ENCODE peak calls at places on chromosomes 1 and 21, in four cellular contexts. C is HepG2, O is GM12878, R is K562. W is an unnamed sample.

GRCh38 chr1:68103006-68103545 is 52.6 kb upstream of the DIRAS3 start:
- DNase-seq in C (no peak), O (no peak), R (no peak), W (no peak)

GRCh38 chr1:1371741-1372711 is 3.0 kb downstream of the AURKAIP1 start:
- DNase-seq in C (peak; percentile 47), O (no peak), R (peak; percentile 81), W (peak; percentile 78)

GRCh38 chr1:221439008-221439733 is 302.7 kb downstream of the DUSP10 start:
- DNase-seq in C (no peak), O (peak; percentile 52), R (no peak), W (no peak)

GRCh38 chr1:228434674-228435073 is 18.0 kb upstream of the TRIM17 start:
- DNase-seq in C (no peak), O (no peak), R (no peak), W (no peak)

GRCh38 chr1:80841261-80841660 is 959.5 kb upstream of the ADGRL2 start:
- DNase-seq in C (no peak), O (no peak), R (no peak), W (no peak)

GRCh38 chr1:166840309-166841302 is 1.3 kb downstream of the POGK start:
- DNase-seq in C (no peak), O (no peak), R (peak; percentile 70), W (no peak)

GRCh38 chr1:59526240-59526639 is 229.3 kb downstream of the FGGY start:
- DNase-seq in C (no peak), O (no peak), R (no peak), W (no peak)

GRCh38 chr1:6506210-6507036 is 15.0 kb upstream of the PLEKHG5 start:
- DNase-seq in C (no peak), O (no peak), R (no peak), W (no peak)

GRCh38 chr1:175203570-175203969 is 11.0 kb upstream of the KIAA0040 start:
- DNase-seq in C (no peak), O (no peak), R (no peak), W (no peak)

GRCh38 chr1:8666394-8667167 is 150.9 kb downstream of the RERE start:
- DNase-seq in C (no peak), O (no peak), R (no peak), W (no peak)

GRCh38 chr1:14970115-14970798 is 183.3 kb upstream of the TMEM51 start:
- DNase-seq in C (peak; percentile 72), O (no peak), R (peak; percentile 93), W (peak; percentile 70)

GRCh38 chr1:203278885-203279406 is 26.4 kb upstream of the BTG2 start:
- DNase-seq in C (no peak), O (no peak), R (no peak), W (no peak)

GRCh38 chr1:244340396-244340795 is 111.3 kb downstream of the ADSS2 start:
- DNase-seq in C (no peak), O (no peak), R (no peak), W (no peak)

GRCh38 chr1:77253211-77253610 is 28.6 kb upstream of the AK5 start:
- DNase-seq in C (no peak), O (no peak), R (no peak), W (no peak)

GRCh38 chr1:178718520-178718919 is 6.5 kb upstream of the RALGPS2 start:
- DNase-seq in C (no peak), O (no peak), R (no peak), W (no peak)

GRCh38 chr1:24390924-24391782 is 22.4 kb downstream of the STPG1 start:
- DNase-seq in C (peak; percentile 60), O (no peak), R (peak; percentile 82), W (peak; percentile 80)

GRCh38 chr1:238898856-238899255 is 487.5 kb upstream of the CHRM3 start:
- DNase-seq in C (no peak), O (no peak), R (no peak), W (no peak)

GRCh38 chr1:187627516-187627915 is 798.8 kb downstream of the PLA2G4A start:
- DNase-seq in C (no peak), O (no peak), R (no peak), W (no peak)

GRCh38 chr1:221696045-221696444 is 45.8 kb downstream of the DUSP10 start:
- DNase-seq in C (no peak), O (no peak), R (no peak), W (no peak)

GRCh38 chr1:61318319-61319125 is 236.2 kb downstream of the NFIA start:
- DNase-seq in C (no peak), O (peak; percentile 71), R (no peak), W (peak; percentile 68)

GRCh38 chr1:116474921-116475849 is 95.6 kb downstream of the CD58 start:
- DNase-seq in C (peak; percentile 98), O (no peak), R (no peak), W (no peak)

GRCh38 chr1:225897595-225898514 is 8.9 kb upstream of the LEFTY1 start:
- DNase-seq in C (peak; percentile 19), O (no peak), R (no peak), W (no peak)

GRCh38 chr1:101241485-101242225 is 4.8 kb downstream of the S1PR1 start:
- DNase-seq in C (no peak), O (no peak), R (no peak), W (no peak)

GRCh38 chr1:163315773-163316374 is 5.9 kb upstream of the NUF2 start:
- DNase-seq in C (peak; percentile 31), O (no peak), R (no peak), W (peak; percentile 12)

GRCh38 chr1:1122981-1123480 is 7.1 kb upstream of the C1orf159 start:
- DNase-seq in C (peak; percentile 74), O (no peak), R (no peak), W (no peak)

GRCh38 chr21:39220150-39220549 is 36.9 kb upstream of the PSMG1 start:
- DNase-seq in C (no peak), O (no peak), R (no peak), W (no peak)

GRCh38 chr21:43211085-43212071 is 42.6 kb downstream of the CRYAA start:
- DNase-seq in C (peak; percentile 90), O (no peak), R (no peak), W (no peak)

DNA sequence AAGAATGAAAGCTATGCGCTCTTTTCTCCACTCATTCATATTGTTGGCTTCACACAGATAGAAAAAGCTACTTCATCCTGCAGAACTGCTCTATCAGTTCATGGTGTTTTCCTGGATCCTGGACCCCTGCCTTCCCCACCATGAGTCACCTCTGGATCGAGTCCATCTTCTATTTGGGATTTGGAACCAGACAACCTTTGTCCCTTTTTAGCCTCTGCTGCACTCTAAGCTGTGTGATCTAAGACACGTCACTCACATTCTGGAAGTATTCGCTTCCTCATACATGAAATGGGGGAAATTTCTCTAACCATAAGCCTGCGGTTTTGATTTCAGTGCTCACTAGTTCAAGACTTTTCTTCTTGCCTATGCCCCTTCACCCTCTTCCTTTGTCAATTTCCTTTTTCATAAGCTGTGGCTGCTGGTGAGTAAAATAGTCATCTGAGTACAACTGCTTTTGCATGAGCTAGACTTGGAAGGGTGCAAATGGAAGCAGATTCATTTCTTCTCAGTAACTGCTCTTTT is 14.1 kb upstream of the DEGS1 start:
- DNase-seq in C (peak; percentile 46), O (peak; percentile 90), R (no peak), W (no peak)
- TF ChIP-seq FOXM1 in C (no peak), O (peak; percentile 71), R (no peak), W (no peak)

GRCh38 chr1:94884101-94884875 is 42.6 kb downstream of the CNN3 start:
- DNase-seq in C (peak; percentile 71), O (no peak), R (no peak), W (no peak)
- TF ChIP-seq BHLHE40 in C (no peak), O (no peak), R (no peak), W (no peak)

GRCh38 chr21:17462276-17462981 is 50.4 kb upstream of the CXADR start:
- DNase-seq in C (peak; percentile 98), O (no peak), R (no peak), W (no peak)
- TF ChIP-seq FOXM1 in C (no peak), O (no peak), R (no peak), W (no peak)

GRCh38 chr1:43388021-43388575 is 1.5 kb downstream of the MED8 start:
- DNase-seq in C (no peak), O (no peak), R (no peak), W (no peak)
- TF ChIP-seq BHLHE40 in C (no peak), O (no peak), R (no peak), W (no peak)

GRCh38 chr1:234731371-234732085 is 121.5 kb upstream of the IRF2BP2 start:
- DNase-seq in C (peak; percentile 59), O (peak; percentile 68), R (no peak), W (no peak)

GRCh38 chr1:234728740-234729139 is 118.8 kb upstream of the IRF2BP2 start:
- DNase-seq in C (no peak), O (no peak), R (no peak), W (no peak)

GRCh38 chr1:234730542-234731370 is 120.8 kb upstream of the IRF2BP2 start:
- DNase-seq in C (no peak), O (peak; percentile 51), R (peak; percentile 61), W (no peak)

GRCh38 chr1:234730110-234730509 is 120.1 kb upstream of the IRF2BP2 start:
- DNase-seq in C (no peak), O (peak; percentile 17), R (no peak), W (no peak)

GRCh38 chr1:234729566-234729965 is 119.6 kb upstream of the IRF2BP2 start:
- DNase-seq in C (no peak), O (no peak), R (no peak), W (no peak)
- TF ChIP-seq FOXM1 in C (no peak), O (no peak), R (no peak), W (no peak)

GRCh38 chr1:19424651-19425570 is 60.4 kb downstream of the CAPZB start:
- DNase-seq in C (peak; percentile 91), O (no peak), R (no peak), W (no peak)

GRCh38 chr1:19427087-19427781 is 58.1 kb downstream of the CAPZB start:
- DNase-seq in C (peak; percentile 85), O (no peak), R (no peak), W (no peak)

GRCh38 chr1:19429611-19430010 is 55.7 kb downstream of the CAPZB start:
- DNase-seq in C (no peak), O (no peak), R (no peak), W (no peak)

GRCh38 chr1:19425643-19426245 is 59.6 kb downstream of the CAPZB start:
- DNase-seq in C (peak; percentile 84), O (no peak), R (no peak), W (no peak)

GRCh38 chr1:19426294-19427086 is 58.8 kb downstream of the CAPZB start:
- DNase-seq in C (peak; percentile 64), O (no peak), R (no peak), W (no peak)
- TF ChIP-seq BHLHE40 in C (no peak), O (no peak), R (no peak), W (no peak)

DNA sequence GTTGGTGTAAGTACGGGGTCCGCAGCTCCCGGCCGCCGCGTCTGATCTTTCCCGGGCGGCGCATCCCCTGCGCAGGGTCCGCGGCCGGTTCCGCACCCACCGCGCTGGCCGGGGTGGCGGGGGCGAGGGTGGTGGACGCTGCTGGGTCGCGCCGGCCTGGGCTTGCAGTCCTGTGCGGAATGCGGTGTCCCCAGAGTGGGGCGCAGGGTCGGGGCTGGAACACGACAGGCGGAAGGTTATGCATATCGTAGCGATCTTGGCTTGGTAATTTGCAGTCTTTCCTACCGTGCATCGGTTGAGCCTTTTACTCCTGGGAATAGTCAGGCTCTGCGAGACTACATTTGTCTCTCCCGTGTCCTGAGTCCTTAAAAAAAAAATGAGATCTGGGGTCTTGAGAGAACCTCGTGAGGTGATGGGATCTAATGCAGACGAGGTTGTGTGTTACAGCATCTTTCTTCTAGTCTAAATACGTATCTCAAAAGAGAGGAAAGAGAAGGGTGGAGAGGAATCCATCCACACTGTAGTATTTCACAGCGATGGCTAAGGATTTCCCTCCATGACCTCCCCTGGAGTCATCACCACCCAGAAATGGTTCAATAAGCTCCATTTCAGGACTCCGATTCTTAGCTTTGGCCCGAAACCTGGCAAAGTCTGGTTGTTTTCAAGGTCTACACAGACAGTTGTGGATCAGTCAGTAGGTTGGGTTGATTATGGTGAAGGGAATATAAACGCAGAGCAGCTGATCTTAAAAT is 607 bp downstream of the ATP1B1 start:
- DNase-seq in C (no peak), O (no peak), R (peak; percentile 36), W (peak; percentile 33)
- TF ChIP-seq FOXM1 in C (no peak), O (no peak), R (no peak), W (no peak)